ENCODE peak calls at places on chromosomes 4 and X, in ten cellular contexts. H, S, P, A, G, M, Y, F, I and O are unnamed samples.

GRCh38 chr4:100962698-100963097 is 384.6 kb downstream of the PPP3CA start:
- DNase-seq in H (no peak), S (no peak), P (no peak), A (no peak), G (no peak), M (no peak), Y (no peak), F (no peak), I (no peak), O (no peak)

GRCh38 chr4:120555058-120555457 is 367.5 kb downstream of the PRDM5 start:
- DNase-seq in H (no peak), S (no peak), P (no peak), A (no peak), G (no peak), M (no peak), Y (no peak), F (peak; percentile 47), I (no peak), O (no peak)

GRCh38 chr4:119652978-119653377 is 24.4 kb upstream of the PDE5A start:
- DNase-seq in H (no peak), S (no peak), P (no peak), A (no peak), G (no peak), M (no peak), Y (peak; percentile 92), F (no peak), I (no peak), O (no peak)

GRCh38 chr4:156223985-156224384 is 270.3 kb upstream of the CTSO start:
- DNase-seq in H (no peak), S (no peak), P (no peak), A (no peak), G (no peak), M (no peak), Y (no peak), F (peak; percentile 68), I (no peak), O (no peak)

GRCh38 chr4:113094327-113094726 is 44.9 kb downstream of the ANK2 start:
- DNase-seq in H (no peak), S (no peak), P (no peak), A (no peak), G (no peak), M (no peak), Y (no peak), F (no peak), I (no peak), O (no peak)

GRCh38 chrX:70234355-70234754 is at the start of gene AWAT1:
- DNase-seq in H (no peak), S (no peak), P (no peak), A (no peak), G (no peak), M (no peak), Y (no peak), F (no peak), I (no peak), O (no peak)

GRCh38 chrX:74890676-74891430 is 34.4 kb downstream of the NEXMIF start:
- DNase-seq in H (no peak), S (no peak), P (no peak), A (no peak), G (no peak), M (no peak), Y (no peak), F (no peak), I (peak; percentile 35), O (no peak)

GRCh38 chr4:138535316-138535715 is 293.2 kb upstream of the SLC7A11 start:
- DNase-seq in H (no peak), S (no peak), P (no peak), A (no peak), G (no peak), M (no peak), Y (peak; percentile 40), F (no peak), I (no peak), O (no peak)

GRCh38 chrX:130984782-130985181 is 73.4 kb upstream of the ARHGAP36 start:
- DNase-seq in H (no peak), S (no peak), P (no peak), A (no peak), G (no peak), M (no peak), Y (no peak), F (no peak), I (no peak), O (no peak)

GRCh38 chr4:87166296-87166854 is 54.0 kb downstream of the KLHL8 start:
- DNase-seq in H (no peak), S (no peak), P (no peak), A (no peak), G (no peak), M (no peak), Y (no peak), F (no peak), I (no peak), O (no peak)

GRCh38 chr4:7909966-7910720 is 29.5 kb downstream of the AFAP1 start:
- DNase-seq in H (no peak), S (no peak), P (peak; percentile 26), A (no peak), G (peak; percentile 45), M (no peak), Y (peak; percentile 76), F (no peak), I (no peak), O (no peak)

GRCh38 chr4:156473175-156473574 is 498.4 kb downstream of the PDGFC start:
- DNase-seq in H (no peak), S (no peak), P (no peak), A (no peak), G (no peak), M (no peak), Y (peak; percentile 34), F (no peak), I (no peak), O (no peak)

GRCh38 chrX:41802958-41803357 is 79.0 kb downstream of the GPR82 start:
- DNase-seq in H (no peak), S (no peak), P (peak; percentile 1), A (no peak), G (no peak), M (no peak), Y (no peak), F (no peak), I (no peak), O (no peak)

GRCh38 chrX:153944140-153944799 is at the start of gene RENBP:
- DNase-seq in H (no peak), S (no peak), P (no peak), A (no peak), G (no peak), M (peak; percentile 20), Y (no peak), F (peak; percentile 2), I (no peak), O (no peak)

GRCh38 chrX:82813671-82814078 is 694.4 kb upstream of the POU3F4 start:
- DNase-seq in H (no peak), S (no peak), P (peak; percentile 41), A (peak; percentile 11), G (peak; percentile 98), M (no peak), Y (peak; percentile 94), F (no peak), I (no peak), O (peak; percentile 78)

GRCh38 chrX:149950681-149951080 is 12.4 kb upstream of the EOLA2 start:
- DNase-seq in H (no peak), S (no peak), P (peak; percentile 35), A (peak; percentile 5), G (peak; percentile 65), M (no peak), Y (peak; percentile 61), F (no peak), I (no peak), O (peak; percentile 68)

GRCh38 chrX:131975851-131976250 is 47.3 kb upstream of the STK26 start:
- DNase-seq in H (no peak), S (no peak), P (no peak), A (no peak), G (no peak), M (no peak), Y (peak; percentile 1), F (no peak), I (no peak), O (no peak)

GRCh38 chrX:42119076-42119475 is 195.7 kb upstream of the CASK start:
- DNase-seq in H (no peak), S (no peak), P (peak; percentile 9), A (peak; percentile 1), G (peak; percentile 94), M (no peak), Y (peak; percentile 49), F (peak; percentile 91), I (no peak), O (no peak)

GRCh38 chr4:151581575-151581974 is 172.6 kb downstream of the FHIP1A start:
- DNase-seq in H (no peak), S (no peak), P (no peak), A (no peak), G (no peak), M (no peak), Y (no peak), F (no peak), I (no peak), O (no peak)